ENCODE peak calls at places on chromosomes 12 and 14, in eight cellular contexts. One of them, this sample, is unnamed.

GRCh38 chr12:54259194-54260011 is 20.5 kb downstream of the CBX5 start:
- DNase-seq in IMR-90: peak
- DNase-seq in esophagus squamous epithelium: no peak
- DNase-seq in lower leg skin: no peak
- DNase-seq in heart left ventricle: peak
- DNase-seq in NB4: peak
- DNase-seq in tibial nerve: peak
- DNase-seq in A549: peak
- DNase-seq in this sample: peak

GRCh38 chr12:103665971-103666370 is 78.9 kb downstream of the STAB2 start:
- DNase-seq in esophagus squamous epithelium: no peak
- DNase-seq in NB4: no peak
- DNase-seq in A549: no peak
- DNase-seq in heart left ventricle: no peak
- DNase-seq in IMR-90: no peak
- DNase-seq in lower leg skin: no peak
- DNase-seq in tibial nerve: no peak
- DNase-seq in this sample: no peak

GRCh38 chr14:95460647-95461478 is 55.6 kb downstream of the SYNE3 start:
- DNase-seq in tibial nerve: no peak
- DNase-seq in esophagus squamous epithelium: no peak
- DNase-seq in NB4: no peak
- DNase-seq in IMR-90: peak
- DNase-seq in heart left ventricle: no peak
- DNase-seq in A549: peak
- DNase-seq in lower leg skin: peak
- DNase-seq in this sample: peak

GRCh38 chr14:101195309-101195724 is 291.8 kb upstream of the RTL1 start:
- DNase-seq in tibial nerve: no peak
- DNase-seq in esophagus squamous epithelium: no peak
- DNase-seq in IMR-90: no peak
- DNase-seq in A549: no peak
- DNase-seq in NB4: no peak
- DNase-seq in heart left ventricle: no peak
- DNase-seq in lower leg skin: peak
- DNase-seq in this sample: no peak

GRCh38 chr12:53468286-53468685 is 16.4 kb downstream of the PCBP2 start:
- DNase-seq in NB4: no peak
- DNase-seq in tibial nerve: no peak
- DNase-seq in lower leg skin: no peak
- DNase-seq in heart left ventricle: no peak
- DNase-seq in esophagus squamous epithelium: no peak
- DNase-seq in IMR-90: no peak
- DNase-seq in A549: no peak
- DNase-seq in this sample: no peak

GRCh38 chr14:68782091-68782981 is 10.5 kb downstream of the ZFP36L1 start:
- DNase-seq in IMR-90: no peak
- DNase-seq in A549: no peak
- DNase-seq in esophagus squamous epithelium: no peak
- DNase-seq in NB4: no peak
- DNase-seq in lower leg skin: peak
- DNase-seq in heart left ventricle: peak
- DNase-seq in tibial nerve: no peak
- DNase-seq in this sample: no peak

GRCh38 chr12:112815589-112816321 is 24.2 kb downstream of the RPH3A start:
- DNase-seq in lower leg skin: no peak
- DNase-seq in tibial nerve: no peak
- DNase-seq in IMR-90: no peak
- DNase-seq in NB4: no peak
- DNase-seq in esophagus squamous epithelium: no peak
- DNase-seq in heart left ventricle: no peak
- DNase-seq in A549: no peak
- DNase-seq in this sample: no peak

GRCh38 chr14:101567252-101567651 is 6.0 kb downstream of the DIO3 start:
- DNase-seq in NB4: no peak
- DNase-seq in IMR-90: no peak
- DNase-seq in tibial nerve: no peak
- DNase-seq in lower leg skin: no peak
- DNase-seq in heart left ventricle: no peak
- DNase-seq in A549: no peak
- DNase-seq in esophagus squamous epithelium: no peak
- DNase-seq in this sample: no peak

GRCh38 chr14:75589896-75590295 is 11.5 kb downstream of the FLVCR2 start:
- DNase-seq in esophagus squamous epithelium: no peak
- DNase-seq in A549: no peak
- DNase-seq in tibial nerve: no peak
- DNase-seq in IMR-90: no peak
- DNase-seq in heart left ventricle: no peak
- DNase-seq in lower leg skin: no peak
- DNase-seq in NB4: no peak
- DNase-seq in this sample: no peak

GRCh38 chr14:67589212-67589770 is 10.8 kb downstream of the PIGH start:
- DNase-seq in NB4: no peak
- DNase-seq in heart left ventricle: no peak
- DNase-seq in A549: no peak
- DNase-seq in lower leg skin: no peak
- DNase-seq in IMR-90: no peak
- DNase-seq in tibial nerve: no peak
- DNase-seq in esophagus squamous epithelium: no peak
- DNase-seq in this sample: no peak

GRCh38 chr12:66241061-66242043 is 52.3 kb downstream of the IRAK3 start:
- DNase-seq in heart left ventricle: no peak
- DNase-seq in esophagus squamous epithelium: no peak
- DNase-seq in NB4: peak
- DNase-seq in tibial nerve: no peak
- DNase-seq in A549: peak
- DNase-seq in IMR-90: peak
- DNase-seq in lower leg skin: no peak
- DNase-seq in this sample: no peak
- TF ChIP-seq POLR2A in heart left ventricle: no peak
- TF ChIP-seq POLR2A in esophagus squamous epithelium: no peak
- TF ChIP-seq POLR2A in NB4: no peak
- TF ChIP-seq POLR2A in tibial nerve: no peak
- TF ChIP-seq POLR2A in A549: no peak
- TF ChIP-seq POLR2A in IMR-90: no peak
- TF ChIP-seq POLR2A in lower leg skin: no peak
- TF ChIP-seq POLR2A in this sample: no peak

GRCh38 chr12:47781479-47782371 is 8.7 kb downstream of the SLC48A1 start:
- DNase-seq in lower leg skin: no peak
- DNase-seq in A549: no peak
- DNase-seq in IMR-90: no peak
- DNase-seq in tibial nerve: no peak
- DNase-seq in heart left ventricle: no peak
- DNase-seq in esophagus squamous epithelium: no peak
- DNase-seq in NB4: no peak
- DNase-seq in this sample: no peak
- TF ChIP-seq POLR2A in lower leg skin: no peak
- TF ChIP-seq POLR2A in A549: no peak
- TF ChIP-seq POLR2A in IMR-90: no peak
- TF ChIP-seq POLR2A in tibial nerve: no peak
- TF ChIP-seq POLR2A in heart left ventricle: no peak
- TF ChIP-seq POLR2A in esophagus squamous epithelium: no peak
- TF ChIP-seq POLR2A in NB4: no peak
- TF ChIP-seq POLR2A in this sample: no peak

GRCh38 chr14:24093901-24094838 is at the start of gene PCK2:
- DNase-seq in IMR-90: peak
- DNase-seq in lower leg skin: peak
- DNase-seq in NB4: peak
- DNase-seq in tibial nerve: peak
- DNase-seq in heart left ventricle: peak
- DNase-seq in esophagus squamous epithelium: peak
- DNase-seq in A549: peak
- DNase-seq in this sample: peak
- TF ChIP-seq POLR2A in IMR-90: peak
- TF ChIP-seq POLR2A in lower leg skin: no peak
- TF ChIP-seq POLR2A in NB4: peak
- TF ChIP-seq POLR2A in tibial nerve: no peak
- TF ChIP-seq POLR2A in heart left ventricle: peak
- TF ChIP-seq POLR2A in esophagus squamous epithelium: no peak
- TF ChIP-seq POLR2A in A549: peak
- TF ChIP-seq POLR2A in this sample: peak

GRCh38 chr14:90535556-90535930 is 138.7 kb downstream of the CALM1 start:
- DNase-seq in lower leg skin: no peak
- DNase-seq in NB4: no peak
- DNase-seq in tibial nerve: no peak
- DNase-seq in esophagus squamous epithelium: no peak
- DNase-seq in heart left ventricle: no peak
- DNase-seq in A549: no peak
- DNase-seq in IMR-90: no peak
- DNase-seq in this sample: no peak

GRCh38 chr14:90538095-90538494 is 141.3 kb downstream of the CALM1 start:
- DNase-seq in NB4: no peak
- DNase-seq in heart left ventricle: no peak
- DNase-seq in tibial nerve: no peak
- DNase-seq in IMR-90: no peak
- DNase-seq in esophagus squamous epithelium: no peak
- DNase-seq in A549: no peak
- DNase-seq in lower leg skin: no peak
- DNase-seq in this sample: no peak

GRCh38 chr14:90536092-90536491 is 139.3 kb downstream of the CALM1 start:
- DNase-seq in NB4: peak
- DNase-seq in A549: no peak
- DNase-seq in esophagus squamous epithelium: no peak
- DNase-seq in heart left ventricle: peak
- DNase-seq in lower leg skin: no peak
- DNase-seq in IMR-90: no peak
- DNase-seq in tibial nerve: no peak
- DNase-seq in this sample: no peak

GRCh38 chr14:90534838-90535555 is 138.2 kb downstream of the CALM1 start:
- DNase-seq in lower leg skin: no peak
- DNase-seq in A549: no peak
- DNase-seq in heart left ventricle: no peak
- DNase-seq in tibial nerve: no peak
- DNase-seq in NB4: peak
- DNase-seq in esophagus squamous epithelium: no peak
- DNase-seq in IMR-90: no peak
- DNase-seq in this sample: no peak

GRCh38 chr14:90536511-90537191 is 139.8 kb downstream of the CALM1 start:
- DNase-seq in NB4: peak
- DNase-seq in heart left ventricle: no peak
- DNase-seq in esophagus squamous epithelium: no peak
- DNase-seq in lower leg skin: no peak
- DNase-seq in tibial nerve: no peak
- DNase-seq in A549: no peak
- DNase-seq in IMR-90: no peak
- DNase-seq in this sample: no peak
- TF ChIP-seq POLR2A in NB4: no peak
- TF ChIP-seq POLR2A in heart left ventricle: no peak
- TF ChIP-seq POLR2A in esophagus squamous epithelium: no peak
- TF ChIP-seq POLR2A in lower leg skin: no peak
- TF ChIP-seq POLR2A in tibial nerve: no peak
- TF ChIP-seq POLR2A in A549: no peak
- TF ChIP-seq POLR2A in IMR-90: no peak
- TF ChIP-seq POLR2A in this sample: no peak

GRCh38 chr14:99682809-99683618 is 1.1 kb upstream of the CYP46A1 start:
- DNase-seq in A549: peak
- DNase-seq in esophagus squamous epithelium: no peak
- DNase-seq in IMR-90: peak
- DNase-seq in heart left ventricle: peak
- DNase-seq in tibial nerve: peak
- DNase-seq in NB4: peak
- DNase-seq in lower leg skin: peak
- DNase-seq in this sample: peak
- TF ChIP-seq POLR2A in A549: peak
- TF ChIP-seq POLR2A in esophagus squamous epithelium: no peak
- TF ChIP-seq POLR2A in IMR-90: peak
- TF ChIP-seq POLR2A in heart left ventricle: no peak
- TF ChIP-seq POLR2A in tibial nerve: no peak
- TF ChIP-seq POLR2A in NB4: no peak
- TF ChIP-seq POLR2A in lower leg skin: no peak
- TF ChIP-seq POLR2A in this sample: no peak

DNA sequence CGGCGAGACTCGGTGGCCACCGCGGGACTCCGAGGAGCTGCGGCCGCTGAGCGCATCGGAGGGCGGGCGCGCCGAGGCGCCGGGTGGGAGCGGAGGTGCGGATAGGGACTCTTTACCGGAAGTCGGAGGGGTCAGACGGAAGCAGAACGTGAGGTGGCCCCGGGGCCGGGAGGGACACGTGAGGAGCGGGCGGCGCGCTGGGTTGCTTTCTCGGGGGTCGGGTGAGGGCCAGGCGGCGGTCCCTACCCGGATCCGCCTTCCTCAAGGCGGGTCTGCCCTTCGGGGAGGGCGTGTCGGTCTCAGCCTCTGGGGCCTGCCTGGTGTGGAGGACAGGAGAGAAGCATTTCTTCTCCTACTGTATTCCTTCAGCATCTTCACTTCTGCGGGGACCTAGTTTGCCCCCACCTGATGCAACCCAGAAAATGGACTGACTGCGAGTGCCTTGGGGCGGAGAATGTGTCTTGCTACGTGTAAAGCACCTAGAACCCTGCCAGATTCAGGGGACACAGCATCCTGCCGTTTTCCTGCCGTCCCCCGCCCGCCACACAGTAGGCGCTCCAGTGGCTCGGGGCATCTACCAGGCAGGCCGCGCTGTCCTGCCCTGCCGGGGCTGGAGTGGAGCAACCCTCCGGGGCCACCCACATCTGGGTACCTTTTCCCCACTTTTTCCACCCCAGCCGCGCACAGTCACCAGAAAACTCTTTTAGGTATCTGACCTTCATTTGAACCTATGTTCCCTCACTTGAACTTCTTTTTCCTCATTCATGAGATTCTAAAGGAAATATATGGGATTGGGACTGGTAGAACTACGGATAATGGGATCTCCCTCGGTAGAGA is 562 bp upstream of the ATXN2 start:
- DNase-seq in tibial nerve: peak
- DNase-seq in lower leg skin: peak
- DNase-seq in IMR-90: peak
- DNase-seq in A549: peak
- DNase-seq in NB4: peak
- DNase-seq in esophagus squamous epithelium: peak
- DNase-seq in heart left ventricle: peak
- DNase-seq in this sample: peak
- TF ChIP-seq POLR2A in tibial nerve: peak
- TF ChIP-seq POLR2A in lower leg skin: peak
- TF ChIP-seq POLR2A in IMR-90: peak
- TF ChIP-seq POLR2A in A549: peak
- TF ChIP-seq POLR2A in NB4: peak
- TF ChIP-seq POLR2A in esophagus squamous epithelium: peak
- TF ChIP-seq POLR2A in heart left ventricle: peak
- TF ChIP-seq POLR2A in this sample: peak

GRCh38 chr12:29492884-29493283 is 4.6 kb downstream of the OVCH1 start:
- DNase-seq in heart left ventricle: no peak
- DNase-seq in lower leg skin: no peak
- DNase-seq in esophagus squamous epithelium: no peak
- DNase-seq in A549: no peak
- DNase-seq in NB4: no peak
- DNase-seq in tibial nerve: no peak
- DNase-seq in IMR-90: no peak
- DNase-seq in this sample: no peak
- TF ChIP-seq POLR2A in heart left ventricle: no peak
- TF ChIP-seq POLR2A in lower leg skin: no peak
- TF ChIP-seq POLR2A in esophagus squamous epithelium: no peak
- TF ChIP-seq POLR2A in A549: no peak
- TF ChIP-seq POLR2A in NB4: no peak
- TF ChIP-seq POLR2A in tibial nerve: no peak
- TF ChIP-seq POLR2A in IMR-90: no peak
- TF ChIP-seq POLR2A in this sample: no peak

GRCh38 chr14:73553845-73554244 is 4.9 kb downstream of the HEATR4 start:
- DNase-seq in heart left ventricle: no peak
- DNase-seq in tibial nerve: no peak
- DNase-seq in NB4: no peak
- DNase-seq in IMR-90: no peak
- DNase-seq in esophagus squamous epithelium: no peak
- DNase-seq in A549: no peak
- DNase-seq in lower leg skin: no peak
- DNase-seq in this sample: no peak
- TF ChIP-seq POLR2A in heart left ventricle: no peak
- TF ChIP-seq POLR2A in tibial nerve: no peak
- TF ChIP-seq POLR2A in NB4: no peak
- TF ChIP-seq POLR2A in IMR-90: no peak
- TF ChIP-seq POLR2A in esophagus squamous epithelium: no peak
- TF ChIP-seq POLR2A in A549: no peak
- TF ChIP-seq POLR2A in lower leg skin: no peak
- TF ChIP-seq POLR2A in this sample: no peak

GRCh38 chr14:22479132-22479531 is 109.9 kb downstream of the DAD1 start:
- DNase-seq in lower leg skin: no peak
- DNase-seq in A549: no peak
- DNase-seq in NB4: no peak
- DNase-seq in tibial nerve: no peak
- DNase-seq in heart left ventricle: no peak
- DNase-seq in IMR-90: no peak
- DNase-seq in esophagus squamous epithelium: no peak
- DNase-seq in this sample: no peak
- TF ChIP-seq POLR2A in lower leg skin: no peak
- TF ChIP-seq POLR2A in A549: no peak
- TF ChIP-seq POLR2A in NB4: no peak
- TF ChIP-seq POLR2A in tibial nerve: no peak
- TF ChIP-seq POLR2A in heart left ventricle: no peak
- TF ChIP-seq POLR2A in IMR-90: no peak
- TF ChIP-seq POLR2A in esophagus squamous epithelium: no peak
- TF ChIP-seq POLR2A in this sample: no peak